ENCODE peak calls at places on chromosome 14, in eight cellular contexts. R is progenitor cell of endocrine pancreas; N is CD8-positive, alpha-beta T cell; M is mucosa of descending colon; K is left ventricle myocardium inferior; F is IMR-90; S is WERI-Rb-1; H is AG10803. J is an unnamed sample.

GRCh38 chr14:45968037-45968436 is 683.5 kb downstream of the RPL10L start:
- DNase-seq in R (no peak), N (no peak), M (no peak), K (no peak), F (no peak), S (no peak), H (no peak), J (no peak)

GRCh38 chr14:50232276-50232642 is 881 bp upstream of the SOS2 start:
- DNase-seq in R (no peak), N (no peak), M (no peak), K (no peak), F (no peak), S (peak), H (no peak), J (peak)

GRCh38 chr14:24367506-24368214 is at the start of gene NFATC4:
- DNase-seq in R (peak), N (no peak), M (peak), K (peak), F (peak), S (peak), H (peak), J (peak)

GRCh38 chr14:99884834-99885648 is 91.8 kb downstream of the EML1 start:
- DNase-seq in R (no peak), N (no peak), M (peak), K (no peak), F (peak), S (no peak), H (peak), J (peak)

GRCh38 chr14:64536488-64537245 is 3.9 kb upstream of the HSPA2 start:
- DNase-seq in R (no peak), N (no peak), M (no peak), K (no peak), F (peak), S (no peak), H (peak), J (no peak)

GRCh38 chr14:75175677-75176141 is 703 bp downstream of the TMED10 start:
- DNase-seq in R (no peak), N (no peak), M (no peak), K (no peak), F (peak), S (no peak), H (no peak), J (no peak)

GRCh38 chr14:54766276-54767138 is 136.1 kb downstream of the GCH1 start:
- DNase-seq in R (no peak), N (no peak), M (no peak), K (no peak), F (no peak), S (no peak), H (no peak), J (no peak)

GRCh38 chr14:49962616-49963015 is 69.7 kb downstream of the ARF6 start:
- DNase-seq in R (no peak), N (no peak), M (peak), K (no peak), F (no peak), S (no peak), H (no peak), J (no peak)

GRCh38 chr14:20905661-20906060 is 14.5 kb downstream of the RNASE3 start:
- DNase-seq in R (no peak), N (no peak), M (no peak), K (no peak), F (no peak), S (no peak), H (no peak), J (no peak)

GRCh38 chr14:64998455-64998931 is 11.8 kb downstream of the FNTB start:
- DNase-seq in R (no peak), N (no peak), M (no peak), K (no peak), F (peak), S (no peak), H (peak), J (no peak)

DNA sequence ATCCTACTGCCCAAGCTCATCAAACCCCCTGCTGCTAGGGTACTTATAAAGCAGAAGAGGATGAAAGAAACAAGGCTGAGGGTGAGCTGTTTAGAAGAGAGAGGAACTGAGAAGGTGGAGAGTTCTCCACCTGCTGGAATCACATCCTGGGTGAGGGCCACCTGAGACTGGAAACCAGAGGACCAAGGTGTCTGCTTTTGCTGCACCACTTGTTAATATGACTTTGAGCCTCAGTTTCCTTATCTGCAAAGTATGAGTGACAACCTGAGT is 203.2 kb upstream of the SSTR1 start:
- DNase-seq in R (no peak), N (no peak), M (no peak), K (no peak), F (no peak), S (peak), H (no peak), J (no peak)
- TF ChIP-seq CTCF in R (no peak), N (no peak), M (no peak), K (no peak), F (no peak), S (peak), H (no peak), J (no peak)

DNA sequence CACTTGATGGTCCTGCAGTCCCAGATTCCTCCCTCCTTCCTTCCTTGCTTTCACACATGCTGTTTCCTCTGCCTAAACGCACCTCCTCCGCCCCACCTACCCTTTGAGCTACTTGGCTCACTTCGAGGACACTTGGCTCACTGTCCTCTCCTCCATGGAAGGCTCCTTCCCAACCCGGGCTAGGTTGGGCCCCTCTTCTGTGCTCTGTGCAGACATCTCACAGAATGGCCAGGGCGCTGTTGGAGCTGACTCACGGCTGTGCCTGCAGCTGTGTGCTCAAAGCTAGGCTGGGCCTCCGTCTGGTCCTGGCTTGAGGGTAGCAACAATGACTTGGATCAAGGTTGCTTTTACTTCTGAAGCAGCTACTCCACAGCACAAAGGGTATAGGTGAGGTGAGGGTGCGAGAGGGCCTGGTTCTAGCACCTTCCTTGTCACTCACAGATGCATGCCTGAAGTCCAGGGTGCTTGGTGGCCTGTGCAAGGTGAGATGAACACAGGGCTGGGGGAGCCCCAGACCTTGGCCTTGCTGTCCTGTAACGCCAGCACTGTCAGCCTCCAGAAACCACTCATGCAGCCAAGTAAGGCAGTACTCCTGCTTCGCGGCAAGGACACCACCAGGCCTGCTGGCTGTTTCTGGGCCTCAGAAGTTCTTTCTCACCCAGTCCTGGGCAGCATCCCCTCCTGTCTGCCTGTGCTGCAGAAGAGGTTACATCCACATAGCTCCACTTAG is 61.8 kb downstream of the GALNT16 start:
- DNase-seq in R (no peak), N (no peak), M (no peak), K (no peak), F (no peak), S (no peak), H (peak), J (no peak)
- TF ChIP-seq CTCF in R (no peak), N (no peak), M (no peak), K (no peak), F (no peak), S (no peak), H (no peak), J (no peak)

DNA sequence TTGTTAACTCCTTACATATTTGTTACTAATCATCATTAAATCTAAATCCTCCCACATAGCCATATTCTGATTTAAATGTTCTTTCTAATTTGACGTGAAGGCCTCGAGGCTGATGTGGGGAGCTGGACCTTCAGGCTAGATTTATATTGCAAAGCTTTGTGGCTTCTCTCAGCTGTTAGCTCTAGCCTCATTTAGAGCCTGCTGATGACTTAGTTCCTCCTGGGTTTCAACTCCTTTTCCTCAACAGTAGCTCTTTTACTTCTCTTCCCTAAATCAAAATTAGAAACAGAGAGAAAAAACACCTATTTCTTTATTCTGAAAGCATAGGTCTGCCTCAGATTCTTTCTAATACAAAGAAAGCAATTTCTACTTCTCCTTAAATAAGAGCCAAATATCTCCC is 477.5 kb upstream of the CCDC196 start:
- DNase-seq in R (no peak), N (no peak), M (no peak), K (no peak), F (no peak), S (no peak), H (no peak), J (no peak)
- TF ChIP-seq CTCF in R (no peak), N (no peak), M (no peak), K (no peak), F (no peak), S (no peak), H (no peak), J (no peak)

GRCh38 chr14:56119221-56119967 is 1.2 kb downstream of the PELI2 start:
- DNase-seq in R (peak), N (no peak), M (peak), K (peak), F (peak), S (peak), H (peak), J (peak)

GRCh38 chr14:56116128-56116900 is 1.9 kb upstream of the PELI2 start:
- DNase-seq in R (no peak), N (no peak), M (no peak), K (no peak), F (no peak), S (no peak), H (no peak), J (no peak)

GRCh38 chr14:56120091-56120632 is 2.0 kb downstream of the PELI2 start:
- DNase-seq in R (no peak), N (no peak), M (peak), K (no peak), F (peak), S (peak), H (peak), J (no peak)

GRCh38 chr14:56118611-56119181 is 485 bp downstream of the PELI2 start:
- DNase-seq in R (peak), N (no peak), M (peak), K (peak), F (no peak), S (peak), H (peak), J (peak)

GRCh38 chr14:56117765-56118610 is at the start of gene PELI2:
- DNase-seq in R (peak), N (peak), M (peak), K (peak), F (peak), S (peak), H (peak), J (peak)
- TF ChIP-seq CTCF in R (peak), N (no peak), M (no peak), K (peak), F (peak), S (no peak), H (no peak), J (no peak)

DNA sequence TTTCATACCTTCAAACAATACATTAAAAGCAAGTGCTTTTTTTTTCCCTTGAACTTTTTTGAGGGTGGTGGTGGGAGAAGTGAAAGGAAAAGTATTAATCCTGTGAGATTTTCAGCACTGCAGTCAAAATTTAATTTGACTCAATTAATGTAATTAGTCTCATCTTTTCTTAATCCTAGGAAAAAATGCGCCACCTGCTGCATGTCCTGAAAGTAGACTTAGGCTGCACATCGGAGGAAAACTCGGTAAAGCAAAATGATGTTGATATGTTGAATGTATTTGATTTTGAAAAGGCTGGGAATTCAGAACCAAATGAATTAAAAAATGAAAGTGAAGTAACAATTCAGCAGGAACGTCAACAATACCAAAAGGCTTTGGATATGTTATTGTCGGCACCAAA is 52.2 kb downstream of the SPATA7 start:
- DNase-seq in R (no peak), N (no peak), M (no peak), K (no peak), F (no peak), S (peak), H (no peak), J (no peak)
- TF ChIP-seq CTCF in R (no peak), N (no peak), M (no peak), K (no peak), F (peak), S (no peak), H (no peak), J (no peak)

GRCh38 chr14:51333901-51334432 is 93.9 kb downstream of the TMX1 start:
- DNase-seq in R (no peak), N (no peak), M (no peak), K (peak), F (peak), S (no peak), H (peak), J (no peak)
- TF ChIP-seq CTCF in R (no peak), N (no peak), M (no peak), K (no peak), F (no peak), S (no peak), H (no peak), J (no peak)

GRCh38 chr14:79091381-79091963 is 921.3 kb downstream of the NRXN3 start:
- DNase-seq in R (no peak), N (no peak), M (no peak), K (no peak), F (no peak), S (peak), H (no peak), J (no peak)
- TF ChIP-seq CTCF in R (peak), N (no peak), M (no peak), K (no peak), F (no peak), S (no peak), H (no peak), J (no peak)

J was measured in nephron progenitor cell.